ENCODE peak calls at places on chromosomes 11 and 22, in six cellular contexts. One of them, this sample, is unnamed.
A peak's percentile ranks its signal among the peaks of the same experiment; 100 is the strongest.

GRCh38 chr11:45884596-45885185 is 760 bp upstream of the MAPK8IP1 start:
- DNase-seq in IMR-90: no peak
- DNase-seq in adrenal gland: no peak
- DNase-seq in right lobe of liver: no peak
- DNase-seq in endothelial cell of umbilical vein: no peak
- DNase-seq in K562: no peak
- DNase-seq in this sample: no peak

GRCh38 chr11:82718307-82718706 is 15.4 kb downstream of the FAM181B start:
- DNase-seq in adrenal gland: peak; percentile 41
- DNase-seq in K562: peak; percentile 37
- DNase-seq in right lobe of liver: no peak
- DNase-seq in endothelial cell of umbilical vein: peak; percentile 34
- DNase-seq in IMR-90: peak; percentile 49
- DNase-seq in this sample: no peak

GRCh38 chr11:114195981-114196731 is 100.0 kb upstream of the NNMT start:
- DNase-seq in endothelial cell of umbilical vein: no peak
- DNase-seq in K562: no peak
- DNase-seq in adrenal gland: peak; percentile 48
- DNase-seq in IMR-90: no peak
- DNase-seq in right lobe of liver: no peak
- DNase-seq in this sample: no peak

GRCh38 chr11:31870609-31871309 is 59.6 kb upstream of the PAX6 start:
- DNase-seq in K562: peak; percentile 32
- DNase-seq in right lobe of liver: peak; percentile 55
- DNase-seq in adrenal gland: peak; percentile 44
- DNase-seq in endothelial cell of umbilical vein: peak; percentile 62
- DNase-seq in IMR-90: peak; percentile 33
- DNase-seq in this sample: peak; percentile 48

GRCh38 chr22:19998232-19998951 is 18.2 kb downstream of the ARVCF start:
- DNase-seq in IMR-90: no peak
- DNase-seq in adrenal gland: no peak
- DNase-seq in K562: no peak
- DNase-seq in endothelial cell of umbilical vein: peak; percentile 57
- DNase-seq in right lobe of liver: no peak
- DNase-seq in this sample: no peak

GRCh38 chr11:82682003-82682751 is 51.5 kb downstream of the FAM181B start:
- DNase-seq in right lobe of liver: no peak
- DNase-seq in K562: peak; percentile 35
- DNase-seq in endothelial cell of umbilical vein: peak; percentile 61
- DNase-seq in IMR-90: peak; percentile 75
- DNase-seq in adrenal gland: no peak
- DNase-seq in this sample: no peak

GRCh38 chr11:102120006-102120405 is 9.8 kb downstream of the YAP1 start:
- DNase-seq in IMR-90: peak; percentile 41
- DNase-seq in K562: no peak
- DNase-seq in right lobe of liver: no peak
- DNase-seq in endothelial cell of umbilical vein: no peak
- DNase-seq in adrenal gland: no peak
- DNase-seq in this sample: no peak

GRCh38 chr11:122242731-122243130 is 126.7 kb upstream of the BLID start:
- DNase-seq in right lobe of liver: no peak
- DNase-seq in IMR-90: no peak
- DNase-seq in endothelial cell of umbilical vein: peak; percentile 55
- DNase-seq in K562: no peak
- DNase-seq in adrenal gland: no peak
- DNase-seq in this sample: no peak

GRCh38 chr11:13595166-13595565 is 73.3 kb upstream of the FAR1 start:
- DNase-seq in adrenal gland: no peak
- DNase-seq in IMR-90: peak; percentile 42
- DNase-seq in K562: no peak
- DNase-seq in right lobe of liver: no peak
- DNase-seq in endothelial cell of umbilical vein: no peak
- DNase-seq in this sample: no peak

GRCh38 chr22:46735747-46736608 is 2.1 kb downstream of the CERK start:
- DNase-seq in K562: no peak
- DNase-seq in adrenal gland: no peak
- DNase-seq in endothelial cell of umbilical vein: peak; percentile 77
- DNase-seq in right lobe of liver: no peak
- DNase-seq in IMR-90: no peak
- DNase-seq in this sample: peak; percentile 50

GRCh38 chr22:24952837-24953293 is 349 bp downstream of the KIAA1671 start:
- DNase-seq in IMR-90: peak; percentile 7
- DNase-seq in right lobe of liver: peak; percentile 73
- DNase-seq in adrenal gland: peak; percentile 88
- DNase-seq in endothelial cell of umbilical vein: peak; percentile 86
- DNase-seq in K562: no peak
- DNase-seq in this sample: no peak

GRCh38 chr11:10770626-10771254 is 19.7 kb downstream of the CTR9 start:
- DNase-seq in IMR-90: peak; percentile 55
- DNase-seq in endothelial cell of umbilical vein: peak; percentile 71
- DNase-seq in K562: peak; percentile 52
- DNase-seq in adrenal gland: peak; percentile 66
- DNase-seq in right lobe of liver: peak; percentile 65
- DNase-seq in this sample: peak; percentile 42

GRCh38 chr11:62580959-62581715 is 7.4 kb upstream of the EEF1G start:
- DNase-seq in K562: no peak
- DNase-seq in endothelial cell of umbilical vein: no peak
- DNase-seq in right lobe of liver: no peak
- DNase-seq in IMR-90: no peak
- DNase-seq in adrenal gland: no peak
- DNase-seq in this sample: no peak

GRCh38 chr11:127136438-127136837 is 135.9 kb upstream of the KIRREL3 start:
- DNase-seq in K562: no peak
- DNase-seq in adrenal gland: no peak
- DNase-seq in IMR-90: no peak
- DNase-seq in endothelial cell of umbilical vein: no peak
- DNase-seq in right lobe of liver: no peak
- DNase-seq in this sample: no peak

GRCh38 chr11:109553284-109553683 is 131.3 kb downstream of the C11orf87 start:
- DNase-seq in K562: no peak
- DNase-seq in right lobe of liver: no peak
- DNase-seq in adrenal gland: no peak
- DNase-seq in IMR-90: no peak
- DNase-seq in endothelial cell of umbilical vein: no peak
- DNase-seq in this sample: no peak

GRCh38 chr11:2099523-2100316 is 39.5 kb downstream of the IGF2 start:
- DNase-seq in endothelial cell of umbilical vein: peak; percentile 36
- DNase-seq in adrenal gland: peak; percentile 14
- DNase-seq in right lobe of liver: no peak
- DNase-seq in K562: no peak
- DNase-seq in IMR-90: no peak
- DNase-seq in this sample: peak; percentile 59

GRCh38 chr22:29945435-29945834 is 62.5 kb downstream of the MTMR3 start:
- DNase-seq in right lobe of liver: no peak
- DNase-seq in adrenal gland: no peak
- DNase-seq in endothelial cell of umbilical vein: no peak
- DNase-seq in IMR-90: no peak
- DNase-seq in K562: no peak
- DNase-seq in this sample: no peak

GRCh38 chr11:126115820-126116319 is 53.2 kb upstream of the CDON start:
- DNase-seq in K562: peak; percentile 24
- DNase-seq in right lobe of liver: peak; percentile 82
- DNase-seq in IMR-90: peak; percentile 95
- DNase-seq in adrenal gland: no peak
- DNase-seq in endothelial cell of umbilical vein: peak; percentile 94
- DNase-seq in this sample: no peak

GRCh38 chr11:17257200-17257599 is 19.3 kb upstream of the NUCB2 start:
- DNase-seq in K562: no peak
- DNase-seq in adrenal gland: no peak
- DNase-seq in right lobe of liver: no peak
- DNase-seq in endothelial cell of umbilical vein: no peak
- DNase-seq in IMR-90: peak; percentile 78
- DNase-seq in this sample: no peak

GRCh38 chr11:2526808-2527381 is 82.1 kb downstream of the KCNQ1 start:
- DNase-seq in K562: peak; percentile 37
- DNase-seq in adrenal gland: peak; percentile 73
- DNase-seq in right lobe of liver: peak; percentile 52
- DNase-seq in IMR-90: no peak
- DNase-seq in endothelial cell of umbilical vein: no peak
- DNase-seq in this sample: peak; percentile 81

GRCh38 chr11:63670738-63671321 is 346 bp downstream of the ATL3 start:
- DNase-seq in right lobe of liver: peak; percentile 73
- DNase-seq in IMR-90: no peak
- DNase-seq in endothelial cell of umbilical vein: no peak
- DNase-seq in adrenal gland: peak; percentile 60
- DNase-seq in K562: no peak
- DNase-seq in this sample: peak; percentile 71

GRCh38 chr11:80084614-80085013 is 643.8 kb upstream of the TENM4 start:
- DNase-seq in endothelial cell of umbilical vein: no peak
- DNase-seq in K562: no peak
- DNase-seq in IMR-90: no peak
- DNase-seq in right lobe of liver: no peak
- DNase-seq in adrenal gland: no peak
- DNase-seq in this sample: no peak

DNA sequence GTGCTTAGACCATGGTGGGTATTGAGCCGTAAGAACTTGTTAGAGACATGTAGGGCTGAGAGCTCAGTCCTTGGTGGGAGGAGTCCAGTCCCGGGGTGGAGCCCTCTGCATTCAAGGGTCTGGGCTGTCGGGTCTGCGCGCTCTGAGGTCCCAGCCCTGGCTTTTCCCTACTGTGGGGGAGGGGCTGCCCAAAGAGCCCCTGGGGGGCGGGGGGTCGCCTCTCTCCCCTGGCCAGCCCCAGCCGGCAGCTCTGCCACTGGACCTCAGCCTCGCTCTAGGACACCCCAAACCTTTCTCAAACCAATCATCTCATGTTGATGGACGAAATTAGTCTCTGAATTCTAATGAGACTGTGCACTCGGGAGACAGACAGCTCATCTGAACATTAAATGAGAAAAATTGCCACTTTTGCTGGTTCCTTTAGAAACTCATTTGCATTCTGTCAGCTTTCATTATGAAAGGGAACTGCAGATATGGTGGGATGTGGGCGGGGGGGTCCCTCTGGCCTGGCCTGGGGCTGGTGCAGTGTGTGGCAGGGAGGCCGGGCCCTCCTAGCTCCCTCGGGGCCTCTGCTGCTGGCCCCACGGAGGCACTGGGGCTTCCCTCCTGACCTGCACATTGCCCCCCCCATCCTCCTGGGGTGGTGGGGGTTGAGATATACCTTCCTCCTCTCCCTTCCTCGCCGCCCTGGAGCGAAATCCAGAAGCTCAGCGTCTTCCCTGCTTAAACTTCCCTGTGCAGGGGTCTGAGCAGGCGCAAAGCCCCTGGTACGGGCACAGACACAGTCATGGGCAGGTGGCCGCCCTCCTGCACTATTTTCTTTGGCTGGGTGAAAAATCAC is 1006.1 kb downstream of the BRD1 start:
- DNase-seq in right lobe of liver: no peak
- DNase-seq in K562: no peak
- DNase-seq in IMR-90: no peak
- DNase-seq in adrenal gland: no peak
- DNase-seq in endothelial cell of umbilical vein: no peak
- DNase-seq in this sample: peak; percentile 26
- H3K4me3 ChIP-seq in right lobe of liver: no peak overlapping the region
- H3K4me3 ChIP-seq in K562: no peak overlapping the region
- H3K4me3 ChIP-seq in IMR-90: no peak overlapping the region
- H3K4me3 ChIP-seq in adrenal gland: no peak overlapping the region
- H3K4me3 ChIP-seq in endothelial cell of umbilical vein: no peak overlapping the region
- H3K4me3 ChIP-seq in this sample: no peak overlapping the region

DNA sequence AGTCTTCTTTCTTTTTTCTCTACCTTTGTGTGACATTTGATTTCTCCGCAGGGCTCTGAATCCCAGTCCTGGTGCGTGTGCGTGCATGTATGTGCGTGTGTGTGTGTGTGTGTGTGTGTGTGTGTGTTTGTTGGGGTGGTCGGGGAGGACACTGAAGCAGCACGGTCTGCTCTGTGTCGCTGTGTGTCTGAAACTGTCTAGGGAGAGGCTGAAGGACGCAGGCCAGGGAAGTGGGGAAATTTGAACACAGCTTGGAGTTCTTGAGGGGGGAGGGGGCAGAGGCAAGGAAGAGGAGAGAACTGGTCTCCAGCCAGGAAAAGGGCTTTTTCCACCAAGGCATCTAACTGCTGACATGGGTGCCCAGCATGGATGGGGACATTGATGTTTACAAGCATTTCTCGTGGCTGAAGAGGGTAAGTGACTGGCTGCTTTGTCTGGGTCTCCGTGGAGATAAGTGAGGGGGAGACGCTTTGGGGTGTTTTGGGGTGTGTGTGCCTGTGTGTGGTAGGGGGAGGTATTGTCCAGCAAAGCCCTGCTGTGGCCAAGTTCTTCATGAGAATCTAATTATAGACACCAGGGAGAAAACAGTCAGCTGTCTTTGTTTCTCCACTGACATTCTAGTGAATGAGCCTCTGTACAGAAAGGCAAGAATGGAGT is 63.6 kb downstream of the PPFIBP2 start:
- DNase-seq in endothelial cell of umbilical vein: no peak
- DNase-seq in K562: no peak
- DNase-seq in adrenal gland: no peak
- DNase-seq in right lobe of liver: no peak
- DNase-seq in IMR-90: no peak
- DNase-seq in this sample: no peak
- TF ChIP-seq POLR2A in endothelial cell of umbilical vein: no peak
- TF ChIP-seq POLR2A in K562: no peak
- TF ChIP-seq POLR2A in adrenal gland: no peak
- TF ChIP-seq POLR2A in right lobe of liver: no peak
- TF ChIP-seq POLR2A in IMR-90: no peak
- TF ChIP-seq POLR2A in this sample: peak; percentile 37

DNA sequence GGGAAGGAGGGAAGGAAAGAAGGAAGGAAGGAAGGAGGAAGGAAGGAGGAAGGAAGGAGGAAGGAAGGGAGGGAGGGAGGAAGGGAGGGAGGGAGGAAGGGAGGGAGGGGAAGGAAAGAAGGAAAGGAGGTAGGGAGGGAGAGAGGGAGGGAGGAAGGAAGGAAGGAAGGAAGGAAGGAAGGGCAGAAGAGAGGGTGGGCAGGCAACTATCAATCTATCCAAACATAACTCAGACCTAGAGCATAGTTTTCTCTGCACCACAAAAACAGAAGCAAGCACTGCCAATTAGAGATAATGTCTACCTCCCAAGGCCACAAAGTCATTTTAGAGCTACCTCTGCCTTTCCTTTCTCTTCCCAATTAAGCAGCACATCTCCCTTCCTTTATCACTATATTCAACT is 109.1 kb downstream of the ETS1 start:
- DNase-seq in endothelial cell of umbilical vein: no peak
- DNase-seq in right lobe of liver: no peak
- DNase-seq in IMR-90: no peak
- DNase-seq in K562: no peak
- DNase-seq in adrenal gland: no peak
- DNase-seq in this sample: no peak
- H3K4me1 ChIP-seq in endothelial cell of umbilical vein: peaks cover 16% of the 10 kb centered on the region
- H3K4me1 ChIP-seq in right lobe of liver: no peaks in the 10 kb centered on the region
- H3K4me1 ChIP-seq in IMR-90: peaks cover 35% of the 10 kb centered on the region
- H3K4me1 ChIP-seq in K562: peaks cover 6% of the 10 kb centered on the region
- H3K4me1 ChIP-seq in adrenal gland: peaks cover 53% of the 10 kb centered on the region
- H3K4me1 ChIP-seq in this sample: peaks cover 48% of the 10 kb centered on the region

GRCh38 chr22:26593763-26594162 is 3.8 kb upstream of the TPST2 start:
- DNase-seq in IMR-90: no peak
- DNase-seq in right lobe of liver: no peak
- DNase-seq in adrenal gland: no peak
- DNase-seq in K562: no peak
- DNase-seq in endothelial cell of umbilical vein: no peak
- DNase-seq in this sample: no peak
- H3K4me3 ChIP-seq in IMR-90: no peak overlapping the region
- H3K4me3 ChIP-seq in right lobe of liver: no peak overlapping the region
- H3K4me3 ChIP-seq in adrenal gland: no peak overlapping the region
- H3K4me3 ChIP-seq in K562: no peak overlapping the region
- H3K4me3 ChIP-seq in endothelial cell of umbilical vein: no peak overlapping the region
- H3K4me3 ChIP-seq in this sample: no peak overlapping the region

This sample was measured in Peyer's patch.